ENCODE peak calls at places on chromosomes 7 and 10, in eight cellular contexts. T is lower lobe of right lung, F is type B pancreatic cell, Y is endodermal cell, I is AG09319, W is endothelial cell, R is MCF 10A, Z is cardiac muscle cell. M is an unnamed sample.

GRCh38 chr7:85114342-85114741 is 72.5 kb downstream of the SEMA3D start:
- DNase-seq in T (no peak), F (no peak), Z (no peak), I (no peak), Y (no peak), W (no peak), R (no peak), M (no peak)

GRCh38 chr7:131537581-131537980 is 18.8 kb downstream of the PODXL start:
- DNase-seq in Y (no peak), F (no peak), W (no peak), Z (no peak), I (no peak), T (no peak), R (no peak), M (no peak)

GRCh38 chr7:105480931-105481330 is 41.1 kb downstream of the PUS7 start:
- DNase-seq in Y (no peak), F (no peak), T (no peak), I (no peak), R (no peak), W (no peak), Z (no peak), M (no peak)

GRCh38 chr7:151679868-151680534 is 160.3 kb upstream of the RHEB start:
- DNase-seq in W (no peak), I (no peak), T (no peak), R (no peak), F (no peak), Y (no peak), Z (no peak), M (no peak)

GRCh38 chr10:75924309-75924920 is 493.0 kb downstream of the LRMDA start:
- DNase-seq in Z (no peak), F (no peak), T (no peak), R (no peak), I (no peak), Y (peak), W (no peak), M (no peak)

GRCh38 chr7:13949450-13949849 is 40.0 kb downstream of the ETV1 start:
- DNase-seq in F (no peak), Y (no peak), W (no peak), T (no peak), I (no peak), R (no peak), Z (no peak), M (no peak)

GRCh38 chr7:142434666-142435174 is 176.9 kb upstream of the PRSS58 start:
- DNase-seq in R (no peak), Z (no peak), F (no peak), W (no peak), Y (no peak), T (no peak), I (no peak), M (no peak)

GRCh38 chr10:33155720-33156638 is 178.5 kb downstream of the NRP1 start:
- DNase-seq in T (no peak), F (no peak), R (peak), Z (peak), I (peak), Y (peak), W (peak), M (peak)

GRCh38 chr10:70930251-70931000 is 42.1 kb upstream of the PCBD1 start:
- DNase-seq in F (no peak), Y (no peak), T (no peak), R (no peak), I (no peak), Z (no peak), W (no peak), M (no peak)

GRCh38 chr10:101031796-101032636 is 982 bp downstream of the SFXN3 start:
- DNase-seq in Z (peak), I (no peak), T (peak), R (no peak), F (no peak), Y (peak), W (peak), M (peak)

GRCh38 chr7:51141451-51141971 is 175.1 kb downstream of the COBL start:
- DNase-seq in I (no peak), F (no peak), R (peak), Z (peak), W (peak), T (no peak), Y (peak), M (peak)

GRCh38 chr7:71332226-71332625 is 200.3 kb downstream of the GALNT17 start:
- DNase-seq in I (no peak), R (no peak), Y (no peak), T (no peak), W (no peak), Z (no peak), F (no peak), M (no peak)

GRCh38 chr7:63925626-63926460 is 72.8 kb upstream of the ZNF722 start:
- DNase-seq in I (no peak), W (no peak), R (no peak), T (peak), Y (no peak), Z (peak), F (no peak), M (peak)

GRCh38 chr10:36375107-36375506 is 733.0 kb upstream of the FZD8 start:
- DNase-seq in R (no peak), I (no peak), Z (no peak), Y (no peak), F (no peak), T (no peak), W (no peak), M (no peak)

GRCh38 chr7:138919256-138919655 is 61.9 kb downstream of the KIAA1549 start:
- DNase-seq in Z (no peak), I (no peak), Y (no peak), W (no peak), R (no peak), F (no peak), T (no peak), M (no peak)
- TF ChIP-seq CTCF in Z (no peak), I (no peak), Y (no peak), W (no peak), R (no peak), F (no peak), T (no peak), M (no peak)

GRCh38 chr10:84537447-84537931 is 209.1 kb downstream of the CCSER2 start:
- DNase-seq in I (peak), R (peak), Z (peak), Y (peak), W (peak), T (peak), F (no peak), M (peak)

GRCh38 chr10:84538036-84538435 is 209.6 kb downstream of the CCSER2 start:
- DNase-seq in I (no peak), Z (no peak), F (no peak), W (no peak), R (no peak), Y (no peak), T (no peak), M (no peak)

GRCh38 chr10:84531396-84531795 is 203.0 kb downstream of the CCSER2 start:
- DNase-seq in Z (no peak), T (no peak), I (no peak), W (no peak), F (no peak), Y (no peak), R (no peak), M (no peak)

GRCh38 chr10:84530724-84531325 is 202.4 kb downstream of the CCSER2 start:
- DNase-seq in F (no peak), W (no peak), R (no peak), Z (no peak), T (no peak), Y (no peak), I (no peak), M (no peak)

GRCh38 chr10:84534168-84534567 is 205.8 kb downstream of the CCSER2 start:
- DNase-seq in Y (no peak), Z (no peak), W (no peak), F (no peak), T (no peak), R (no peak), I (no peak), M (no peak)
- TF ChIP-seq CTCF in Y (peak), Z (peak), W (no peak), F (no peak), T (peak), R (peak), I (no peak), M (no peak)

DNA sequence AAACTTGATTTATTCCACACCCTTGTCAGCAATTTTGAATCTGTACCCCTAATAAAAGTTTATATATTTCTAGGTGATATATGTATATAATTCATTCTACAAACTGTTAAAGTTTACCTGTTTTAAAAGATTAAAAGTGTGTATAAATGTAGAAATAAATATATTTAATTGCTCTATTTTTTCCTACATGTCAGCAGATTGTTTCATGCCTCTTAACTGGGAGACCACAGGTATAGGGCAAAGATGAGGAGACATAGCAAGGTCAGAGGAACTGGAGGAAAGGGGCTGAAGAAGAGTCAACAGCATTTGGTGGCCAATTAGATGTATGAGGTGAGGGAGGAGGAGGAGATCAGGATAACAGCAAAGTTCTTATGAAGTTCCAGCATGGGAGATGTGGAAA is 109.8 kb downstream of the GLCCI1 start:
- DNase-seq in R (no peak), F (no peak), T (no peak), Y (no peak), W (no peak), I (no peak), Z (no peak), M (no peak)
- TF ChIP-seq CTCF in R (no peak), F (no peak), T (no peak), Y (no peak), W (no peak), I (no peak), Z (no peak), M (no peak)

DNA sequence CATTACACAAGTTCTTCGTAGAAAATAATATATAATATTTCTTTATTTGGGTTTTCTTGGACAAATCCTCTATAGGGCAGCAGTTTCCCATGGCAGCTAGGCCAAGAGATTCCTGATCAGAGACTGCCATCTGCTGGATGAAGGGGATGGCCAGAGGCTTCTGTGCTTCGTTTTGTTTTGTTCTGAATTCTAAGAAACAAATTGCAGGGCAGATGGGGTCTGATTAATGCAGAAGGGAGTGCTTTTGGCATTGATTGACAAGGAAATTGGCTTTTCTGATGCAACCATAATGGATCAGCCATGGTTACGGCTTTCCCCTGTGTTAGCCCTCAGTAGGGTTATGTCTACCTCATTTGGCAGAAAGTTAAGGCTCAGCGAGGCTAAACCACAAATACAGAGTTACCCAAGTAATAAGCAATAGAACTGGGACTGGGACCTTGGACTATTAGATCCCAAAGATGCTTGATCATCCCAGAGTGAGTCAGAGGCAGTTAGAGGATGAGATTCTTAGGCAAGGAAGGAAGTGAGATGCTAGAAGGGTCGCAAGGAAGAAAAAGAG is 401.6 kb downstream of the TNS3 start:
- DNase-seq in I (peak), Z (peak), R (peak), W (peak), Y (peak), T (no peak), F (no peak), M (peak)
- TF ChIP-seq CTCF in I (peak), Z (peak), R (peak), W (peak), Y (peak), T (peak), F (peak), M (peak)

DNA sequence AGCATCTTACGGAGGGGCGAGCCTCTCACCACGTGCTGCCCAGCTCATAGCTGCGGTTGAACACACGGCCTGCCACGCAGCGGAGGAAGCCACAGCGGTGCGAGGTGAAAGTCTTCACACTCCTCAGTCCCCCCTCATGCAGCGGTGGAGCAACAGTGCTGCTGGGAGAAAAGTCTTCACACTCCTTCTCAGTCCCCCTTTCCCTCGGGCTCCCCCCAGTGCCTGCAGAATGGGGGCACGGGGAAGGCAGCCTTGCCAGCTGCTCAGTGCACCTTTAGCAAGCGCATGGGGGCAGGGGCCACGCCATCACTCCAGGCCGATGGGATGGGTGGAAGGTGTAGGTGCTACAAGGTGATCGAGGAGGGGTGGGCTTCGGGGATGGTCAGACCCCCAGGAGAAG is 206.3 kb upstream of the TCERG1L start:
- DNase-seq in T (no peak), R (no peak), F (no peak), I (no peak), Y (no peak), Z (no peak), W (no peak), M (no peak)
- TF ChIP-seq CTCF in T (no peak), R (no peak), F (no peak), I (no peak), Y (no peak), Z (no peak), W (no peak), M (no peak)

GRCh38 chr7:65264258-65264657 is 109.4 kb upstream of the ZNF92 start:
- DNase-seq in Y (no peak), W (no peak), T (peak), F (no peak), R (no peak), I (no peak), Z (no peak), M (no peak)
- TF ChIP-seq CTCF in Y (no peak), W (no peak), T (no peak), F (no peak), R (no peak), I (no peak), Z (no peak), M (no peak)

DNA sequence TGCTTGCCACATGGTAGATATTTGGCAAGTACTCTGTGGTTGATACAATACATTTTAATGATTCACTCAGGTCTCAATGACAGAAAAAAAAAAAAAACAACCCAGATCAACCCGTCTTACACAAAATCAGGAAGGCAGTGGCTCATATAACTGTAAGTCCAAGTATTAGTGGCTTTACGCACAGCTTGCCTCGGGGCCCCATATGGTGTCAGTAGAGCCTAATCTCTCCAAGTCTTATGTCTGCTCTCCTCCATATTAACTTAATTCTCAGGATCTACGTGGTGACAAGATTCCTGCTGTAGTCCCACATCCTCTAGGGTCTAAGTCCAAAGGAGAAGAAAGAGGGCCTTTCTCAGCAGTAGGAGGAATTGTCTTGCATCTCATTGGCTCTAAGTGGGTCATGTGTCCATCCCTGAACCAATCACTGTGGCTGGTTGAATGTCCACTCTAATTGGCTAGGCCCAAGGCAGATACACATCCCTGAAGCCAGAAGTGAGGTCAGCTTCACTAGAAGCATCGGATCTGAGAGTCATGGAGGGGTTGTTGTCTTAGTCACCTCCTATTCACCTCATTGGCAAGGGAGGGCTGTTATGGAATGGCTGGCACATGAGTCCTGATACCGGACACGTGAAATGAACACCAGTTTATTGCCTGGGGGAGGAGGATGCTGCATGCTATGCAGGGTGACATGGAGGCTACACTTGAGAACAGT is 20.4 kb upstream of the PLPP4 start:
- DNase-seq in Z (no peak), F (no peak), I (no peak), T (no peak), R (no peak), Y (no peak), W (no peak), M (no peak)
- TF ChIP-seq CTCF in Z (peak), F (no peak), I (no peak), T (no peak), R (no peak), Y (no peak), W (no peak), M (no peak)

GRCh38 chr10:88594482-88594881 is 7.9 kb downstream of the LIPJ start:
- DNase-seq in I (no peak), T (no peak), F (no peak), Y (no peak), W (no peak), Z (no peak), R (no peak), M (no peak)

GRCh38 chr10:88598060-88598459 is 11.5 kb downstream of the LIPJ start:
- DNase-seq in T (no peak), Z (no peak), R (no peak), F (no peak), I (no peak), W (no peak), Y (no peak), M (no peak)

GRCh38 chr10:88586462-88586861 is at the start of gene LIPJ:
- DNase-seq in I (no peak), T (no peak), R (no peak), F (no peak), Y (no peak), W (no peak), Z (no peak), M (no peak)

DNA sequence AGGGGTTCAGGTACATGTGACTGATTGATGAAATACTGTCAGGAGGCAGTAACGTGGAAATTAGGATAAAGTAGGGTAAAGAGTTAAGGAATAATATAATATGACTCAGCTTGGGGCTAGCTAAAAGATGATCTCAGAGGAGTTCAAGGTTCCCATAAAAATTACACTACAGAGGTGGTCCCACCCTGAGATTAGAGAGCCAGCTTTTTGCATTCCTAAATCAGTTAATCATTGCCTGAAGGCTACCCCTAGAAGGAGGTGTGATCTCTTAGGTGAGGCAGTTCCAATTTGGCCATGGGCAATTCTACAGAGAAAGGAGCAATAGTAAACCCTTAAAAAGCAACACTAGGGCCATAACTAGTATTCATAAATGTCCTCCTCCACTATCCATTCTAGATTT is 5.9 kb downstream of the LIPJ start:
- DNase-seq in R (peak), Y (no peak), T (no peak), F (no peak), W (no peak), I (no peak), Z (no peak), M (no peak)
- TF ChIP-seq CTCF in R (no peak), Y (no peak), T (no peak), F (no peak), W (no peak), I (no peak), Z (no peak), M (no peak)

M was measured in Calu3.